ENCODE peak calls at places on chromosomes 6 and 20, in five cellular contexts. One of them, this sample, is unnamed. For H3K4me1, the result is how much of the 10 kb centered on the place peaks cover.

GRCh38 chr6:33426590-33427563 is 7.0 kb downstream of the SYNGAP1 start:
- DNase-seq in PC-3: no peak
- DNase-seq in mesendoderm: peak
- DNase-seq in GM23248: peak
- DNase-seq in GM12878: no peak
- DNase-seq in this sample: no peak

GRCh38 chr20:24820345-24820744 is 128.7 kb upstream of the CST7 start:
- DNase-seq in PC-3: no peak
- DNase-seq in mesendoderm: no peak
- DNase-seq in GM23248: no peak
- DNase-seq in GM12878: no peak
- DNase-seq in this sample: no peak

GRCh38 chr6:7267521-7268091 is 45.4 kb downstream of the SSR1 start:
- DNase-seq in PC-3: peak
- DNase-seq in mesendoderm: no peak
- DNase-seq in GM23248: peak
- DNase-seq in GM12878: no peak
- DNase-seq in this sample: peak

GRCh38 chr6:11432713-11433450 is 104.7 kb upstream of the TMEM170B start:
- DNase-seq in PC-3: peak
- DNase-seq in mesendoderm: no peak
- DNase-seq in GM23248: peak
- DNase-seq in GM12878: no peak
- DNase-seq in this sample: no peak

GRCh38 chr6:24191346-24191745 is 65.3 kb downstream of the NRSN1 start:
- DNase-seq in PC-3: no peak
- DNase-seq in mesendoderm: no peak
- DNase-seq in GM23248: no peak
- DNase-seq in GM12878: no peak
- DNase-seq in this sample: no peak

GRCh38 chr20:32779500-32780215 is 17.5 kb downstream of the DNMT3B start:
- DNase-seq in PC-3: no peak
- DNase-seq in mesendoderm: peak
- DNase-seq in GM23248: no peak
- DNase-seq in GM12878: no peak
- DNase-seq in this sample: no peak

GRCh38 chr6:21915707-21916399 is 322.3 kb downstream of the SOX4 start:
- DNase-seq in PC-3: peak
- DNase-seq in mesendoderm: peak
- DNase-seq in GM23248: peak
- DNase-seq in GM12878: no peak
- DNase-seq in this sample: no peak

GRCh38 chr6:114541794-114542193 is 199.0 kb upstream of the HS3ST5 start:
- DNase-seq in PC-3: no peak
- DNase-seq in mesendoderm: no peak
- DNase-seq in GM23248: no peak
- DNase-seq in GM12878: no peak
- DNase-seq in this sample: no peak

GRCh38 chr6:142152731-142153130 is 5.7 kb downstream of the VTA1 start:
- DNase-seq in PC-3: peak
- DNase-seq in mesendoderm: no peak
- DNase-seq in GM23248: peak
- DNase-seq in GM12878: no peak
- DNase-seq in this sample: no peak

GRCh38 chr6:85479221-85479620 is 29.3 kb downstream of the NT5E start:
- DNase-seq in PC-3: no peak
- DNase-seq in mesendoderm: no peak
- DNase-seq in GM23248: peak
- DNase-seq in GM12878: no peak
- DNase-seq in this sample: no peak

GRCh38 chr20:9179193-9179802 is 110.4 kb downstream of the PLCB4 start:
- DNase-seq in PC-3: peak
- DNase-seq in mesendoderm: peak
- DNase-seq in GM23248: peak
- DNase-seq in GM12878: no peak
- DNase-seq in this sample: no peak

GRCh38 chr20:36259177-36259835 is 23.0 kb downstream of the AAR2 start:
- DNase-seq in PC-3: no peak
- DNase-seq in mesendoderm: peak
- DNase-seq in GM23248: no peak
- DNase-seq in GM12878: no peak
- DNase-seq in this sample: no peak

GRCh38 chr20:36255445-36255844 is 19.2 kb downstream of the AAR2 start:
- DNase-seq in PC-3: no peak
- DNase-seq in mesendoderm: no peak
- DNase-seq in GM23248: no peak
- DNase-seq in GM12878: no peak
- DNase-seq in this sample: no peak

GRCh38 chr6:115004982-115005381 is 662.2 kb upstream of the HS3ST5 start:
- DNase-seq in PC-3: no peak
- DNase-seq in mesendoderm: peak
- DNase-seq in GM23248: no peak
- DNase-seq in GM12878: no peak
- DNase-seq in this sample: no peak

GRCh38 chr6:110878751-110879539 is 4.4 kb downstream of the AMD1 start:
- DNase-seq in PC-3: peak
- DNase-seq in mesendoderm: peak
- DNase-seq in GM23248: peak
- DNase-seq in GM12878: no peak
- DNase-seq in this sample: peak

GRCh38 chr6:22882581-22882980 is 313.2 kb downstream of the HDGFL1 start:
- DNase-seq in PC-3: no peak
- DNase-seq in mesendoderm: no peak
- DNase-seq in GM23248: peak
- DNase-seq in GM12878: no peak
- DNase-seq in this sample: no peak

GRCh38 chr6:33082702-33083101 is 6.9 kb downstream of the HLA-DPB1 start:
- DNase-seq in PC-3: peak
- DNase-seq in mesendoderm: peak
- DNase-seq in GM23248: peak
- DNase-seq in GM12878: no peak
- DNase-seq in this sample: peak

GRCh38 chr20:32152421-32153155 is 43.1 kb downstream of the TM9SF4 start:
- DNase-seq in PC-3: no peak
- DNase-seq in mesendoderm: no peak
- DNase-seq in GM23248: no peak
- DNase-seq in GM12878: no peak
- DNase-seq in this sample: peak

GRCh38 chr6:163955131-163955530 is 540.6 kb downstream of the QKI start:
- DNase-seq in PC-3: no peak
- DNase-seq in mesendoderm: peak
- DNase-seq in GM23248: peak
- DNase-seq in GM12878: no peak
- DNase-seq in this sample: no peak
- H3K27ac ChIP-seq in PC-3: no peak
- H3K27ac ChIP-seq in mesendoderm: no peak
- H3K27ac ChIP-seq in GM23248: no peak
- H3K27ac ChIP-seq in GM12878: no peak
- H3K27ac ChIP-seq in this sample: no peak

GRCh38 chr6:71471718-71472117 is 183.1 kb downstream of the OGFRL1 start:
- DNase-seq in PC-3: no peak
- DNase-seq in mesendoderm: no peak
- DNase-seq in GM23248: no peak
- DNase-seq in GM12878: no peak
- DNase-seq in this sample: no peak

GRCh38 chr6:71476872-71477271 is 188.3 kb downstream of the OGFRL1 start:
- DNase-seq in PC-3: no peak
- DNase-seq in mesendoderm: peak
- DNase-seq in GM23248: no peak
- DNase-seq in GM12878: no peak
- DNase-seq in this sample: no peak

GRCh38 chr6:71468841-71469750 is 180.5 kb downstream of the OGFRL1 start:
- DNase-seq in PC-3: peak
- DNase-seq in mesendoderm: no peak
- DNase-seq in GM23248: peak
- DNase-seq in GM12878: no peak
- DNase-seq in this sample: no peak

GRCh38 chr6:71476371-71476770 is 187.8 kb downstream of the OGFRL1 start:
- DNase-seq in PC-3: no peak
- DNase-seq in mesendoderm: no peak
- DNase-seq in GM23248: peak
- DNase-seq in GM12878: no peak
- DNase-seq in this sample: no peak

DNA sequence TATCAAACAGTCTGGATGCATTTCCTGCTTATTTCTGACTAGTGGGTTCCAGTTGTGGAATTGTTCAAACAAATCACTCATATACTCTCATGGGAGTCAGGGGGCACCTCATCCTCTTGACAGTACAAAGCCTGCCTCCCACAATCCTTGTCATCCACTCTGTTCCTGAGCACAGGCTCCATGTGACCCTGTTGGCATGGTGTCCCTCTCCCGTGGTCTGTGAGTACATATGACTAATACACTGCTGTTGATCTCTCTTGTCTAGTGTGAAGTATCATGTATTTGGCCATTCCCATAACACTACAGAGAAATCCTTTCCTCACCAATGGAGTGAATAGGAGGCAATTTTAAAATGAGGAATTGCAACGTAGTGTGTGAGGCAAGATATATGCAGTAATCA is 185.3 kb downstream of the OGFRL1 start:
- DNase-seq in PC-3: peak
- DNase-seq in mesendoderm: no peak
- DNase-seq in GM23248: peak
- DNase-seq in GM12878: no peak
- DNase-seq in this sample: no peak
- H3K4me1 ChIP-seq in PC-3: under half
- H3K4me1 ChIP-seq in mesendoderm: under half
- H3K4me1 ChIP-seq in GM23248: under half
- H3K4me1 ChIP-seq in GM12878: under half
- H3K4me1 ChIP-seq in this sample: under half

GRCh38 chr20:53899351-53900167 is 170.8 kb downstream of the BCAS1 start:
- DNase-seq in PC-3: peak
- DNase-seq in mesendoderm: no peak
- DNase-seq in GM23248: peak
- DNase-seq in GM12878: peak
- DNase-seq in this sample: peak

GRCh38 chr20:53901697-53902096 is 168.7 kb downstream of the BCAS1 start:
- DNase-seq in PC-3: no peak
- DNase-seq in mesendoderm: no peak
- DNase-seq in GM23248: no peak
- DNase-seq in GM12878: no peak
- DNase-seq in this sample: no peak

GRCh38 chr20:53902968-53903651 is 167.3 kb downstream of the BCAS1 start:
- DNase-seq in PC-3: no peak
- DNase-seq in mesendoderm: no peak
- DNase-seq in GM23248: peak
- DNase-seq in GM12878: no peak
- DNase-seq in this sample: no peak

GRCh38 chr20:53900380-53900999 is 169.9 kb downstream of the BCAS1 start:
- DNase-seq in PC-3: peak
- DNase-seq in mesendoderm: no peak
- DNase-seq in GM23248: peak
- DNase-seq in GM12878: no peak
- DNase-seq in this sample: no peak

GRCh38 chr20:53901064-53901463 is 169.3 kb downstream of the BCAS1 start:
- DNase-seq in PC-3: no peak
- DNase-seq in mesendoderm: no peak
- DNase-seq in GM23248: peak
- DNase-seq in GM12878: no peak
- DNase-seq in this sample: peak
- H3K27ac ChIP-seq in PC-3: peak
- H3K27ac ChIP-seq in mesendoderm: no peak
- H3K27ac ChIP-seq in GM23248: peak
- H3K27ac ChIP-seq in GM12878: no peak
- H3K27ac ChIP-seq in this sample: peak

DNA sequence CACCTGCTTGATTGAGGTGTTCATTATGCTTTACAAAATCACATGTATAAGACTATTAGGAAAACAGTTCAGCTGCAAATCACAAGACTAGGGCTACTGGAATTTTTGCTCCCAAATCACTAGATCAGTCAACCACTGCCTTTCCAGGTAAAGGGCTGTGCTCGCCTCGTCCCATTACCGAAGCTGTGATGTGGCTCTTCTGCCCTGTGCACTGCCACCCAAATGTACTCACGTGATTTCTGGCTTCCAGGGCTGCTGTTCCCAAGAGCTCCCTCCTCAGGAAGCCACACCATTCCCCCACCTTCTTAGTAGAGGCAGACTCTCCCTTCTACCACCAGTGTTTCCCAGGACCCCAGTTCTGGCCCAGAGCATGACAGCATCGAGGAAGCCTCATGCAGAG is 94.8 kb downstream of the PSMG4 start:
- DNase-seq in PC-3: no peak
- DNase-seq in mesendoderm: no peak
- DNase-seq in GM23248: no peak
- DNase-seq in GM12878: no peak
- DNase-seq in this sample: no peak
- H3K4me1 ChIP-seq in PC-3: under half
- H3K4me1 ChIP-seq in mesendoderm: under half
- H3K4me1 ChIP-seq in GM23248: under half
- H3K4me1 ChIP-seq in GM12878: under half
- H3K4me1 ChIP-seq in this sample: under half

GRCh38 chr6:106525885-106526280 is 103.4 kb downstream of the RTN4IP1 start:
- DNase-seq in PC-3: no peak
- DNase-seq in mesendoderm: no peak
- DNase-seq in GM23248: no peak
- DNase-seq in GM12878: no peak
- DNase-seq in this sample: peak
- H3K27ac ChIP-seq in PC-3: peak
- H3K27ac ChIP-seq in mesendoderm: no peak
- H3K27ac ChIP-seq in GM23248: no peak
- H3K27ac ChIP-seq in GM12878: peak
- H3K27ac ChIP-seq in this sample: no peak

GRCh38 chr6:106186714-106187113 is 100.6 kb downstream of the PRDM1 start:
- DNase-seq in PC-3: no peak
- DNase-seq in mesendoderm: no peak
- DNase-seq in GM23248: no peak
- DNase-seq in GM12878: no peak
- DNase-seq in this sample: no peak

GRCh38 chr6:106187424-106187982 is 101.4 kb downstream of the PRDM1 start:
- DNase-seq in PC-3: no peak
- DNase-seq in mesendoderm: no peak
- DNase-seq in GM23248: no peak
- DNase-seq in GM12878: no peak
- DNase-seq in this sample: no peak

GRCh38 chr6:106186172-106186571 is 100.0 kb downstream of the PRDM1 start:
- DNase-seq in PC-3: no peak
- DNase-seq in mesendoderm: peak
- DNase-seq in GM23248: no peak
- DNase-seq in GM12878: no peak
- DNase-seq in this sample: no peak

GRCh38 chr6:106184629-106185028 is 98.5 kb downstream of the PRDM1 start:
- DNase-seq in PC-3: no peak
- DNase-seq in mesendoderm: no peak
- DNase-seq in GM23248: no peak
- DNase-seq in GM12878: no peak
- DNase-seq in this sample: no peak

DNA sequence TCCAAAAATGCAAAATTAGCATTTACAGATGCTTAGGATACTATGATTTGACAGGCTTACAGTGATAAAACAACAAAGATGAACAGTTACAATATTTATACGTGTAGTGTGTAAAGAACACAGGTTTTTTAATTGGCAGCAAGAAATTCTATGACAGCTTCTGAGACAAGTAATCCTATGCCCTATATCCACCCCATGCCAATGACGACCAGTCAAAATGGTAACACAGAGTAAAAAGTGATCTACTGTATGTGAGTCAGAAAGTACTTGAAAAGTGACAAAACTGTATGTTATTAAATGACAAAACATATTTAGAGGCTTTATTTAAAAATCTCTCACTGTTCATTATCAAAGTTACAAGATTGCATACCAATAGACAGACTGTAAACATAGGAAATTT is 99.5 kb downstream of the PRDM1 start:
- DNase-seq in PC-3: no peak
- DNase-seq in mesendoderm: no peak
- DNase-seq in GM23248: no peak
- DNase-seq in GM12878: no peak
- DNase-seq in this sample: no peak
- H3K4me1 ChIP-seq in PC-3: under half
- H3K4me1 ChIP-seq in mesendoderm: under half
- H3K4me1 ChIP-seq in GM23248: under half
- H3K4me1 ChIP-seq in GM12878: under half
- H3K4me1 ChIP-seq in this sample: under half

This sample was measured in small intestine.